ENCODE peak calls at places on chromosomes 16 and 17, in seven cellular contexts. X is upper lobe of right lung, O is heart right ventricle, Y is fibroblast of lung, B is AG10803, H is fibroblast of the aortic adventitia, E is GM23338. D is an unnamed sample.

GRCh38 chr17:78583091-78583490 is 5.9 kb upstream of the DNAH17 start:
- DNase-seq in Y (no peak), H (no peak), X (no peak), E (peak), B (no peak), O (no peak), D (no peak)

GRCh38 chr17:47918003-47918402 is 22.0 kb downstream of the SP2 start:
- DNase-seq in O (no peak), H (no peak), Y (no peak), X (no peak), E (no peak), B (no peak), D (no peak)

GRCh38 chr17:58575511-58575910 is 61.1 kb upstream of the MTMR4 start:
- DNase-seq in O (no peak), H (peak), E (no peak), B (peak), Y (peak), X (no peak), D (no peak)

GRCh38 chr17:13031718-13032350 is 14.0 kb upstream of the ELAC2 start:
- DNase-seq in O (peak), B (peak), E (peak), H (peak), Y (peak), X (no peak), D (peak)

GRCh38 chr17:56717471-56717870 is 116.2 kb downstream of the C17orf67 start:
- DNase-seq in E (no peak), X (no peak), H (no peak), Y (no peak), B (peak), O (no peak), D (no peak)

GRCh38 chr17:31190351-31190750 is 95.6 kb downstream of the NF1 start:
- DNase-seq in Y (peak), H (no peak), E (peak), X (no peak), B (peak), O (no peak), D (no peak)

GRCh38 chr17:9702916-9703780 is 57.8 kb downstream of the USP43 start:
- DNase-seq in O (no peak), H (no peak), X (peak), E (no peak), B (no peak), Y (no peak), D (no peak)

GRCh38 chr16:54462151-54462651 is 175.6 kb upstream of the IRX3 start:
- DNase-seq in H (peak), Y (peak), B (peak), X (no peak), E (no peak), O (no peak), D (no peak)

GRCh38 chr17:78316867-78317816 is 42.7 kb downstream of the SOCS3 start:
- DNase-seq in E (peak), X (peak), O (no peak), B (no peak), Y (peak), H (peak), D (no peak)

GRCh38 chr17:78044280-78044835 is 84.2 kb downstream of the TMC6 start:
- DNase-seq in E (no peak), B (no peak), X (no peak), H (no peak), Y (no peak), O (no peak), D (no peak)

GRCh38 chr17:76039121-76039520 is 12.0 kb upstream of the EVPL start:
- DNase-seq in O (no peak), H (no peak), E (no peak), B (no peak), Y (no peak), X (no peak), D (no peak)

GRCh38 chr17:80431246-80432195 is 16.6 kb downstream of the ENDOV start:
- DNase-seq in Y (no peak), E (no peak), O (no peak), B (no peak), X (no peak), H (no peak), D (no peak)

GRCh38 chr16:71762186-71762585 is 37.7 kb upstream of the PHLPP2 start:
- DNase-seq in H (peak), O (no peak), B (peak), Y (peak), X (no peak), E (no peak), D (no peak)

GRCh38 chr16:52469775-52470174 is 77.2 kb downstream of the TOX3 start:
- DNase-seq in X (no peak), B (no peak), O (no peak), H (no peak), Y (peak), E (peak), D (no peak)

GRCh38 chr16:24873028-24873427 is 27.3 kb downstream of the SLC5A11 start:
- DNase-seq in H (no peak), E (no peak), X (no peak), B (no peak), Y (no peak), O (no peak), D (no peak)

GRCh38 chr17:36849871-36850348 is 87.4 kb upstream of the LHX1 start:
- DNase-seq in Y (peak), O (no peak), B (peak), X (no peak), H (peak), E (no peak), D (no peak)

GRCh38 chr17:66777689-66778225 is 57.2 kb upstream of the CACNG5 start:
- DNase-seq in B (peak), Y (peak), X (peak), E (peak), O (no peak), H (peak), D (no peak)

GRCh38 chr16:2467301-2468141 is 3.6 kb upstream of the NTN3 start:
- DNase-seq in X (peak), E (peak), Y (peak), O (peak), H (peak), B (peak), D (no peak)
- H3K4me3 ChIP-seq in X (peak), E (peak), Y (no peak), O (peak), H (peak), B (peak), D (peak)

GRCh38 chr17:69373069-69373468 is 41.4 kb upstream of the MAP2K6 start:
- DNase-seq in Y (no peak), X (no peak), B (no peak), E (no peak), O (no peak), H (no peak), D (no peak)
- H3K4me3 ChIP-seq in Y (no peak), X (no peak), B (no peak), E (no peak), O (no peak), H (no peak), D (no peak)

GRCh38 chr16:86993426-86994110 is 323.6 kb downstream of the C16orf95 start:
- DNase-seq in X (no peak), O (no peak), E (no peak), B (no peak), Y (no peak), H (no peak), D (no peak)

GRCh38 chr16:86994215-86994614 is 323.0 kb downstream of the C16orf95 start:
- DNase-seq in E (no peak), X (no peak), H (no peak), B (no peak), O (no peak), Y (no peak), D (no peak)

GRCh38 chr16:86990451-86990850 is 326.7 kb downstream of the C16orf95 start:
- DNase-seq in X (no peak), E (no peak), Y (no peak), B (no peak), H (no peak), O (no peak), D (no peak)

GRCh38 chr16:86992587-86992986 is 324.6 kb downstream of the C16orf95 start:
- DNase-seq in O (no peak), Y (peak), H (no peak), E (no peak), X (no peak), B (no peak), D (no peak)

GRCh38 chr16:86991679-86992078 is 325.5 kb downstream of the C16orf95 start:
- DNase-seq in H (no peak), E (no peak), B (no peak), O (no peak), X (no peak), Y (peak), D (peak)
- H3K4me3 ChIP-seq in H (no peak), E (no peak), B (no peak), O (no peak), X (no peak), Y (no peak), D (no peak)

GRCh38 chr17:73706858-73707257 is 62.6 kb upstream of the SDK2 start:
- DNase-seq in E (no peak), B (no peak), O (no peak), H (no peak), Y (no peak), X (no peak), D (no peak)
- H3K4me3 ChIP-seq in E (no peak), B (no peak), O (no peak), H (no peak), Y (no peak), X (no peak), D (no peak)

GRCh38 chr17:45247429-45248131 is 14.3 kb downstream of the SPATA32 start:
- DNase-seq in O (peak), H (peak), X (peak), Y (peak), B (peak), E (peak), D (peak)
- H3K4me3 ChIP-seq in O (peak), H (peak), X (peak), Y (peak), B (peak), E (peak), D (peak)

GRCh38 chr16:30992381-30992780 is 7.4 kb downstream of the HSD3B7 start:
- DNase-seq in B (no peak), Y (no peak), E (no peak), X (no peak), H (no peak), O (no peak), D (no peak)
- H3K4me3 ChIP-seq in B (no peak), Y (no peak), E (no peak), X (no peak), H (no peak), O (no peak), D (no peak)